ENCODE peak calls at places on chromosome 12, in six cellular contexts. C, K, P, H, G and R are unnamed samples.

GRCh38 chr12:107487011-107487680 is 198.5 kb upstream of the PWP1 start:
- DNase-seq in C (no peak), K (no peak), P (no peak), H (no peak), G (no peak), R (no peak)

GRCh38 chr12:24791622-24792021 is 157.3 kb downstream of the BCAT1 start:
- DNase-seq in C (no peak), K (no peak), P (no peak), H (no peak), G (no peak), R (no peak)

GRCh38 chr12:114741940-114742339 is 58.0 kb upstream of the TBX3 start:
- DNase-seq in C (no peak), K (no peak), P (no peak), H (no peak), G (no peak), R (no peak)

GRCh38 chr12:129723260-129723659 is 180.6 kb downstream of the TMEM132D start:
- DNase-seq in C (no peak), K (no peak), P (no peak), H (no peak), G (no peak), R (no peak)

GRCh38 chr12:62261876-62262275 is 1.7 kb downstream of the USP15 start:
- DNase-seq in C (no peak), K (no peak), P (no peak), H (no peak), G (no peak), R (no peak)

GRCh38 chr12:6763380-6763779 is 2.8 kb upstream of the PTMS start:
- DNase-seq in C (no peak), K (no peak), P (no peak), H (no peak), G (no peak), R (no peak)

GRCh38 chr12:83823386-83824045 is 1089.1 kb downstream of the SLC6A15 start:
- DNase-seq in C (no peak), K (peak), P (peak), H (peak), G (peak), R (peak)

GRCh38 chr12:42039146-42039545 is 105.5 kb downstream of the GXYLT1 start:
- DNase-seq in C (peak), K (no peak), P (no peak), H (no peak), G (no peak), R (no peak)

GRCh38 chr12:4346931-4347330 is 25.9 kb downstream of the TIGAR start:
- DNase-seq in C (no peak), K (no peak), P (no peak), H (no peak), G (no peak), R (no peak)

GRCh38 chr12:7046383-7047143 is 14.0 kb upstream of the C1S start:
- DNase-seq in C (no peak), K (no peak), P (no peak), H (no peak), G (no peak), R (no peak)

GRCh38 chr12:19085090-19085489 is 44.4 kb upstream of the PLEKHA5 start:
- DNase-seq in C (no peak), K (no peak), P (no peak), H (no peak), G (no peak), R (no peak)

GRCh38 chr12:107369679-107370078 is 276.3 kb upstream of the CRY1 start:
- DNase-seq in C (no peak), K (no peak), P (no peak), H (no peak), G (no peak), R (no peak)

GRCh38 chr12:26274441-26275312 is 79.3 kb downstream of the SSPN start:
- DNase-seq in C (peak), K (peak), P (no peak), H (peak), G (peak), R (peak)

GRCh38 chr12:61860439-61860838 is 399.8 kb upstream of the USP15 start:
- DNase-seq in C (no peak), K (no peak), P (peak), H (no peak), G (no peak), R (peak)

GRCh38 chr12:130131025-130131424 is 31.2 kb upstream of the FZD10 start:
- DNase-seq in C (no peak), K (no peak), P (no peak), H (no peak), G (no peak), R (no peak)

GRCh38 chr12:119949145-119949544 is 39.9 kb upstream of the BICDL1 start:
- DNase-seq in C (no peak), K (no peak), P (no peak), H (no peak), G (no peak), R (no peak)

GRCh38 chr12:70267550-70267949 is 24.3 kb downstream of the CNOT2 start:
- DNase-seq in C (peak), K (no peak), P (no peak), H (no peak), G (peak), R (peak)

GRCh38 chr12:113094738-113095137 is 38.2 kb downstream of the DTX1 start:
- DNase-seq in C (no peak), K (no peak), P (no peak), H (no peak), G (no peak), R (no peak)
- H3K14ac ChIP-seq in C (no peak), K (no peak), P (no peak), H (no peak), G (no peak), R (peak)

GRCh38 chr12:9999016-9999415 is at the start of gene CLEC1B:
- DNase-seq in C (no peak), K (no peak), P (no peak), H (no peak), G (no peak), R (no peak)
- H3K4ac ChIP-seq in C (no peak), K (no peak), P (no peak), H (no peak), G (no peak), R (no peak)

GRCh38 chr12:104386461-104386860 is 70.3 kb upstream of the CHST11 start:
- DNase-seq in C (no peak), K (no peak), P (no peak), H (no peak), G (no peak), R (no peak)
- H3K14ac ChIP-seq in C (no peak), K (no peak), P (no peak), H (no peak), G (no peak), R (no peak)

GRCh38 chr12:27523642-27524488 is at the start of gene PPFIBP1:
- DNase-seq in C (peak), K (peak), P (peak), H (peak), G (peak), R (peak)

GRCh38 chr12:27517961-27518668 is 5.9 kb upstream of the PPFIBP1 start:
- DNase-seq in C (no peak), K (no peak), P (no peak), H (no peak), G (no peak), R (no peak)

GRCh38 chr12:27523305-27523641 is 733 bp upstream of the PPFIBP1 start:
- DNase-seq in C (no peak), K (no peak), P (no peak), H (no peak), G (no peak), R (no peak)

GRCh38 chr12:27521981-27522380 is 2.0 kb upstream of the PPFIBP1 start:
- DNase-seq in C (no peak), K (no peak), P (no peak), H (no peak), G (no peak), R (no peak)

DNA sequence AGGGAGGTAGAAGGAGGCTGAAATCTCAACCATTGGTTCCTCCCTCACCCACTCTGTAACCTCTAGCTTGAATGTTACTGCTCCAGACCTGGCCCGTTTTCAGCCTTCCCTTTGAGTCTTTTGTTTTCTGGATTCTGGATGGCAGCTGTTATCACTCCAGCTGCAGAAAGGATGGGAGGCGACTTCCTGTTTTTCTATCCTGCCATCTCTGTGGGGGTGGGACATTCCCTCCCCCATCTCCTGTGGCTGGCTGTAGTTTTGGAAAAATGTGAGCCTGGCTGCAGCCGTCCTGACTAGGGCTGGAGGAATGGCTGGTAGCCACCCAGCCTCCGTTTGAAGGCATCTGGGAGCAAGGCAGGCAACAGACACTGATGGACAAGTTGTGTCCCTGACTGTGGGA is 2.9 kb upstream of the PPFIBP1 start:
- DNase-seq in C (peak), K (no peak), P (no peak), H (peak), G (peak), R (no peak)
- H3K4ac ChIP-seq in C (peak), K (no peak), P (no peak), H (no peak), G (no peak), R (peak)

GRCh38 chr12:45737638-45738037 is 8.1 kb downstream of the ARID2 start:
- DNase-seq in C (no peak), K (no peak), P (no peak), H (no peak), G (no peak), R (no peak)
- H3K14ac ChIP-seq in C (no peak), K (no peak), P (no peak), H (no peak), G (no peak), R (no peak)

GRCh38 chr12:76762556-76762955 is 1.4 kb upstream of the ZDHHC17 start:
- DNase-seq in C (no peak), K (no peak), P (peak), H (peak), G (peak), R (no peak)

GRCh38 chr12:76766161-76766560 is 2.2 kb downstream of the ZDHHC17 start:
- DNase-seq in C (no peak), K (no peak), P (no peak), H (no peak), G (no peak), R (no peak)

GRCh38 chr12:76765598-76765997 is 1.7 kb downstream of the ZDHHC17 start:
- DNase-seq in C (no peak), K (no peak), P (no peak), H (no peak), G (no peak), R (no peak)

GRCh38 chr12:76763746-76764675 is at the start of gene ZDHHC17:
- DNase-seq in C (peak), K (peak), P (peak), H (peak), G (peak), R (peak)

DNA sequence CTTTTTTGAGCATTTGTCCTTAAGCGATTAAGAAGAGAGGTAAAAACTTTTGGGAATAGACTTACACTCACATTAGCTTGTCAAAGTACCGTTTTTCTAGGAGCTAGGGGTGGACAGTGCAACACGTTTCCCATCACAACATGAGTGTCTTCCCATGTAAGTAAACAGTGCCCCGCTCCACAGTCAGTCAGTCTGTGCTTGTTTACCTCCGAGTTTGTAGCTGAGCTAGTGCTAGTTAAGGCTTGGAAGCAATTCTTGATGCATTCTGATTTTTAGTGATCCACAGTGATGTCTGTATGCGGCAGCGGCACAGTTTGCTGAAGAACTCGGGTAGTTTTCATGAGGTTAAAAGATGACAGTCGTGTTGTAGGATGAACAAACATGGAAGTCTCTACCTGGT is 941 bp downstream of the ZDHHC17 start:
- DNase-seq in C (peak), K (no peak), P (no peak), H (no peak), G (no peak), R (peak)
- H3K4ac ChIP-seq in C (peak), K (no peak), P (no peak), H (no peak), G (peak), R (no peak)

GRCh38 chr12:118206107-118206412 is 70.1 kb downstream of the PEBP1 start:
- DNase-seq in C (no peak), K (no peak), P (no peak), H (no peak), G (no peak), R (peak)
- H3K14ac ChIP-seq in C (no peak), K (no peak), P (no peak), H (no peak), G (no peak), R (no peak)

GRCh38 chr12:50195832-50196231 is 28.7 kb upstream of the CERS5 start:
- DNase-seq in C (no peak), K (no peak), P (no peak), H (no peak), G (no peak), R (no peak)

GRCh38 chr12:50200507-50201273 is 33.5 kb upstream of the CERS5 start:
- DNase-seq in C (peak), K (no peak), P (no peak), H (no peak), G (peak), R (peak)

GRCh38 chr12:50196537-50196936 is 29.4 kb upstream of the CERS5 start:
- DNase-seq in C (no peak), K (no peak), P (no peak), H (no peak), G (no peak), R (no peak)

GRCh38 chr12:50198829-50199228 is 31.7 kb upstream of the CERS5 start:
- DNase-seq in C (no peak), K (no peak), P (no peak), H (no peak), G (no peak), R (no peak)

GRCh38 chr12:50197297-50197727 is 30.1 kb upstream of the CERS5 start:
- DNase-seq in C (no peak), K (no peak), P (no peak), H (no peak), G (no peak), R (no peak)
- H3K4ac ChIP-seq in C (no peak), K (no peak), P (no peak), H (no peak), G (no peak), R (no peak)

GRCh38 chr12:14157129-14157747 is 175.8 kb upstream of the GRIN2B start:
- DNase-seq in C (no peak), K (no peak), P (no peak), H (no peak), G (no peak), R (no peak)
- H3K14ac ChIP-seq in C (no peak), K (no peak), P (no peak), H (no peak), G (no peak), R (no peak)

DNA sequence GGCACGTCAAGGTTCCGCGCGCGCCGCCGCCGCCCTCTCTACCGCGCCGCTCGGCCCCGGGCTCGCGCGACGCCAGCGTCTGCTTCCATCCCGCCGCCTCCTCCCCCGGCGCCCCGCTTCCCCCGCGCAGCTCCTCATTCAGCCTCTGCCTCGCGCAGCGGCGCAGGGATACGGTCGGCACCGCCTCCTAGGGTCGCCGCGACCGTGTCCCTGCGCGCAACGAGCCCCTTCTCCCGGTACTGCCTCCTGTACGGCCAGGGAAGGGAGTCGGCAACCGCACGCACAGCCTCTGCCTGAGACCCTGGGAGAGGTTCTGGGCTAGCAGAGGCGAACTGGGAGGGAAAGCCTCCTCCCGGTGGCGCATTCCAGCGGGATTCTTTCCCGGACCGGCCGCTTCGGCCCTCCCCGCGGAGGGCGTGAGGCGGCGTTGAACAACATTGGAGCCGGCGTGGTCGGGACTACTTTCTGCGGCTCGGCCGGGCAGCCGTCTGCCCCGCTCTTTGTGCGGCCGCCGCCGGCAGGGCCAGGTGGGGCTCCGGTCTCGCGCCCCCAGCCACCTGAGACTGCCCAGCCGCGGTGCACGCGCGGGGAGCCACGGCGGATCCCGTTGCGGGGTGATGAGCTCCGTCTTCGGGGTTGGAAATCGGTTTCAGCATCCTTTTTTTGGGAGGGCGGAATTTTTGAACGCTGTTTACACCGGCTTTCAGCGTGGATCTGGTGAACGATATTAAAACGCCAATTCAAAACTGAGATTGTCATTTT is at the start of gene LRP6:
- DNase-seq in C (peak), K (peak), P (peak), H (peak), G (peak), R (peak)
- H3K4ac ChIP-seq in C (peak), K (peak), P (peak), H (peak), G (peak), R (peak)